ENCODE peak calls at places on chromosomes 12 and 14, in six cellular contexts. P is H1, L is neuronal stem cell, R is IMR-90, T is mesendoderm, E is mesenchymal stem cell. O is an unnamed sample.

GRCh38 chr12:117105902-117106301 is 6.7 kb upstream of the TESC start:
- DNase-seq in L (no peak), R (no peak), E (no peak), P (no peak), T (no peak), O (no peak)

GRCh38 chr12:6306599-6307220 is 3.8 kb upstream of the PLEKHG6 start:
- DNase-seq in E (no peak), R (no peak), T (no peak), L (no peak), P (no peak), O (peak)

GRCh38 chr14:65949711-65950516 is 536.3 kb upstream of the CCDC196 start:
- DNase-seq in L (no peak), E (no peak), P (no peak), R (peak), T (peak), O (no peak)

GRCh38 chr14:104294628-104294982 is 156.2 kb downstream of the KIF26A start:
- DNase-seq in L (no peak), P (no peak), E (no peak), R (no peak), T (no peak), O (peak)

GRCh38 chr14:64235652-64236640 is 58.2 kb downstream of the ESR2 start:
- DNase-seq in L (no peak), E (no peak), T (no peak), P (no peak), R (no peak), O (no peak)

GRCh38 chr14:76421662-76422061 is 45.7 kb downstream of the ESRRB start:
- DNase-seq in L (no peak), T (no peak), E (no peak), R (no peak), P (no peak), O (no peak)

GRCh38 chr12:118164798-118165486 is 29.0 kb downstream of the PEBP1 start:
- DNase-seq in P (no peak), E (peak), T (peak), R (peak), L (peak), O (no peak)

GRCh38 chr14:81440041-81440440 is 39.9 kb upstream of the STON2 start:
- DNase-seq in R (no peak), P (no peak), E (no peak), T (no peak), L (no peak), O (no peak)

GRCh38 chr14:106872619-106873446 is 1346.5 kb downstream of the TMEM121 start:
- DNase-seq in R (no peak), P (no peak), T (no peak), L (no peak), E (no peak), O (peak)

GRCh38 chr12:53505555-53506449 is 1.5 kb downstream of the NPFF start:
- DNase-seq in P (no peak), R (no peak), E (no peak), L (no peak), T (no peak), O (no peak)

GRCh38 chr12:52007158-52007921 is 594 bp downstream of the TAMALIN start:
- DNase-seq in L (no peak), P (no peak), R (no peak), E (peak), T (no peak), O (no peak)

GRCh38 chr14:71395151-71395604 is 487.9 kb downstream of the PCNX1 start:
- DNase-seq in E (no peak), L (no peak), R (no peak), T (no peak), P (no peak), O (no peak)

DNA sequence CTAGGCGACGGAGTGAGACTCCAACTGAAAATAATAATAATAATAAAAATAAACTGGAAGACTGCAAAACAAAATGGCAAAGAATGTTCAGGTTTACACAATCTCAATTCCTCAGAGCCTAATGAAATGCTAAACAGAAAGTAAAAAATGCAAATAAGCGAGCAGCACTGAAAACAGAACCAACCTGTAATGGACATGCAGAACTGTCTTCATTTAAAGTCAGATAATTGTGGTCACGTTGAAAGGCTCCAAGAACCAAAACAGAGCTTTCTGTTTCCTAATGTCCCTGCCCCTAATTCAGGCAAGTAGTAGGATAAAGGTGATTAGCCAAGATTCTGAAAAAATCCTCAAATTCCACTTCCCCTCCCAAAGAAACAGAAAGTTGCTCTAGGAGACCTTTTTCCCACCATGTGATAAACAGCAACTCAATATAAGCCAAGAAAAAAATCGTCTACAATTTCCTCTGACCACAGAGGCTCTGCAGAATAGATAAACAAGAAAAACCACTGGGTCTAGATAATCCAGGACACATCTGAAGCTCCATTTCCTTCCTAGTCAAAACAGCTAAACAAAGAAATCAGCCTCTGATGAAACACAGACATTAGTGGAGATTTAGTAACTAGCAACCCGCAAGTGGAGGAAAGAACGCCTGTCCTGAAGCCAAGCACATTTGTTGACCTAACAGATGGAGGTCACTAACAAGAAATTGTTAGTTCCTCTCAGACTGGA is 3.0 kb downstream of the MIS18BP1 start:
- DNase-seq in P (no peak), R (peak), T (no peak), L (no peak), E (peak), O (no peak)
- H3K4me3 ChIP-seq in P (no peak), R (peak), T (no peak), L (no peak), E (peak), O (no peak)

GRCh38 chr14:100051543-100051942 is 13.7 kb upstream of the EVL start:
- DNase-seq in L (no peak), P (no peak), T (no peak), E (no peak), R (peak), O (no peak)
- H3K18ac ChIP-seq in L (no peak), P (no peak), T (no peak), E (no peak), R (peak), O (no peak)

GRCh38 chr12:49370539-49370938 is 3.3 kb downstream of the SPATS2 start:
- DNase-seq in P (no peak), R (no peak), L (no peak), E (no peak), T (no peak), O (no peak)

GRCh38 chr12:49367381-49368239 is at the start of gene SPATS2:
- DNase-seq in R (no peak), L (no peak), T (peak), P (no peak), E (peak), O (no peak)

GRCh38 chr12:49368240-49368600 is 958 bp downstream of the SPATS2 start:
- DNase-seq in E (no peak), T (no peak), L (no peak), R (no peak), P (no peak), O (no peak)

GRCh38 chr12:49366652-49367380 is 446 bp upstream of the SPATS2 start:
- DNase-seq in L (peak), T (peak), R (peak), E (peak), P (peak), O (peak)

DNA sequence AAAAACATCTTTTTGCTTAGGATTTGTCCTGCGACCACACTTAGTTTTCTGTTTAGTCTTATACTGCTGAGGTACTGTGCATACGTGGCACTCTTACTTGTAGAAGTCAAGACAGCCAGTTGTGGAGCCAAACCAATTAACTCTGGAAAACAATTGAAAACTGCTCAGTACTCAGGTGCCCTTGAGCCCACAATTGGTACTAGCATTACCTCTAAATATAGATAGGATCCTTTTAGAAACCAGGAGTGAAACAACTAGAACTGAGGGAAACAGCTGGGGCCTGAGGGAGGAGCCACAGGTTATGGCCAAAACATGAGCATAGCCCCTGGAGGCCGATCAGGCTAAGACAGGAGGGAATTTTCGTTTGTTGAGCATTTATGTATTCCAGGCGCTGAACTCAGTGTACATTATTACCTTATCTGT is 2.5 kb downstream of the SPATS2 start:
- DNase-seq in L (no peak), R (peak), E (peak), T (peak), P (no peak), O (peak)
- H3K27ac ChIP-seq in L (no peak), R (no peak), E (no peak), T (no peak), P (no peak), O (no peak)

DNA sequence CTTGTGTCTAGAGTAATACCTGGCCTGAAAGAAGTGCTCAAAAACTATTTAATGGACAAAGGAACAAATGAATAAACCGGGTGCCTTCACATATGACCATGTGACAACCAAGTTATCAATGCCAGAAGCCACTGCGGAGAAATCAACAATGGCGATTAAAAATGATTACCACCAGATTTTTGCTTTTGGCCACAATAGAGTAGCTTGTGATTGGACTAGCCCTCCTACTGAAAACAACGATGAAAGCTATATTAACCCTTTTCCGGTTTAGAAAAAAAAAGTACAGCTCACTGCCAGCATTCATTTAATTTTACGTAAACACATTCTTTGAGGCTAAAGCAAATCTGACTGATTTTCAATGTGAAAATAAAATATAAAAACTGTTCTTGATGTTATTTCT is 41.6 kb upstream of the TTC7B start:
- DNase-seq in T (no peak), L (no peak), P (no peak), E (no peak), R (no peak), O (no peak)
- H3K4me3 ChIP-seq in T (no peak), L (no peak), P (no peak), E (no peak), R (no peak), O (no peak)

GRCh38 chr14:60981626-60982455 is 796 bp downstream of the SLC38A6 start:
- DNase-seq in L (no peak), R (peak), P (no peak), E (peak), T (peak), O (peak)

GRCh38 chr14:60984225-60984624 is 3.2 kb downstream of the SLC38A6 start:
- DNase-seq in P (no peak), L (no peak), E (no peak), T (no peak), R (no peak), O (no peak)

GRCh38 chr14:60977848-60978247 is 3.0 kb downstream of the TRMT5 start:
- DNase-seq in R (no peak), P (no peak), T (no peak), E (no peak), L (no peak), O (no peak)

GRCh38 chr14:60986500-60986899 is 5.5 kb downstream of the SLC38A6 start:
- DNase-seq in P (no peak), R (no peak), T (no peak), L (no peak), E (no peak), O (no peak)

DNA sequence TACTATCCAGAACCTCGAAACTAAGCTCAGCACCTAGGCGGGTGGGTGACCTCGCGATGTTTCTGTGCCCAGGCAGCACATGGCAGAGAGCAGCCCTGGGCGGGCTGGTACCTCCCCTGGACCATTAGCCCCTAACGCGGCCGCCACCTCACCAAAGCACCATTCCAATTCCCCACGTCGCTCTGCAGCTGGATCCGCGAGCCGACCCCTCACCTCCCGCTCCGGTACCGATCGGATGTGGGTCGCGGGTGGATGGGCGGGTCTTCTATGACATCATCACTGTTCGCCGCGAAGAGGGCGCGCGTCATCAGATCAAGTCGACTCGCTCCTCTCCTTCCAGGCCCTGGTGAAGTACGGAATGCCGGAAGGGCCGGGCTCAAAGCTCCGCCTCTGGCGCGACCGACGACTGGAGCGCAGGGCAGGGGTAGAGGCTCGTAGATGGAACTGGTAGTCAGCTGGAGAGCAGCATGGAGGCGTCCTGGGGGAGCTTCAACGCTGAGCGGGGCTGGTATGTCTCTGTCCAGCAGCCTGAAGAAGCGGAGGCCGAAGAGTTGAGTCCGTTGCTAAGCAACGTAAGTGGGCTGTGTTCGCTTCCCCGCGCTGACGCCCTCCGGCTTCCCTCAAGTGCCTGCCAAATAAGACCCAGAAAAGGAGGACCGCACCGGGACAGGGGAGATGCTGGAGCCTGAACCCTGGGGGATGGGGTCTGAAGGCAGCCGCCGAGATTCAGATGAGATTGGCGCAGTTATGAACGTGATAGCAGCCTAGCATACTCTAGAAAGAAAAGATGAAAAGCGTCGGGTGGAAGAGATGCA is at the start of the genes SLC38A6 and TRMT5:
- DNase-seq in T (peak), E (peak), P (peak), R (peak), L (peak), O (peak)
- H3K18ac ChIP-seq in T (peak), E (peak), P (peak), R (peak), L (peak), O (peak)

DNA sequence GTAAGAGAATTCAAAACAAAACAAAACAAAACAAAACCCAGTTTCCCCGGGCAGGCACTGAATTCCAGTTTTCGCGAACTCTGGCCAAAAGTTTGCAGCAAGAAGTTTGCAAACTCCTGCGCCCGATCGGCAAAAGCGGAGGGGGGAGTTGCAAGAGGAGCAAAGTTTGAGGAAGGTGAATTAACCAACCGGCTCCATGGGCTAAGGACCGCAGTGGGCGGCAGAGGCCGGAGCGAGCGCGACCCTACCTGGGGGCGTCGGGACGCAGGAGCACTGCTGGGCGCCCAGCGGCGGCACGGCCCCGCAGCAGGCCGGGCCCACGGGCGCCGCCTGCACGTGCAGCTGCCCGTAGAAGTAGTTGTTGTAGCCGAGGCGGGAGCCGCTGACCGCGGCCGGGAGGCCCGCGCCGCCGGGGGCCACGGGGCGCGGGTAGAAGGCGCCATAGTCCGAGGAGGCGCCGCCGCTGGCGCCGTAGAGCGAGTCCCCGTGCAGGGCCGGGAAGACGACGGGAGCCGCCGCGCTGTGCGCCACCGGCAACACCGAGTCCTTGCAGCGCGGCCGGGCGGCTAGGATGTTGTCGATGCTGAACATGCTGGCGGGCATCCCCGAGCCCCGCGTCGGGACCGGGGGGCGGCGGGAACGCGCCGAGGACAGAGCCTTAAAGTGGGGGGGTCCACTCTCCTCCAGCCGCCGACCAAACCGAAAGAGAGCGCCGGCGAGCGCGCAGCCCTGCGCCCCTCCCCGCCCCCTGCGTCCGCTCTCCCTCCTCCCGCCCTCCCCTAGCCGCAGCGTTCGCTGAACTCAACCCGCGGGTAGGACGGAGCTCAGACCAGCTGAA is at the start of gene GSC:
- DNase-seq in L (no peak), E (peak), T (peak), R (peak), P (no peak), O (no peak)
- H3K27ac ChIP-seq in L (no peak), E (no peak), T (peak), R (no peak), P (no peak), O (no peak)

GRCh38 chr12:113464852-113465719 is 6.6 kb downstream of the LHX5 start:
- DNase-seq in R (no peak), E (no peak), L (peak), P (no peak), T (no peak), O (no peak)
- H3K4me3 ChIP-seq in R (no peak), E (no peak), L (no peak), P (peak), T (no peak), O (no peak)

GRCh38 chr12:10722502-10722904 is 620 bp downstream of the YBX3 start:
- DNase-seq in R (peak), P (no peak), L (peak), E (peak), T (no peak), O (peak)
- H3K18ac ChIP-seq in R (peak), P (no peak), L (peak), E (no peak), T (peak), O (peak)